ENCODE peak calls at places on chromosomes 2 and 18, in six cellular contexts. M is OCI-LY7, N is GM13976, F is hepatocyte, G is choroid plexus epithelial cell, B is PC-3. L is an unnamed sample.

GRCh38 chr2:69915050-69915945 is at the start of gene MXD1:
- DNase-seq in M (no peak), N (peak), F (peak), G (no peak), B (peak), L (no peak)

GRCh38 chr2:97849881-97850540 is 136.6 kb downstream of the ZAP70 start:
- DNase-seq in M (no peak), N (peak), F (no peak), G (peak), B (no peak), L (no peak)

GRCh38 chr2:238841542-238842181 is 6.2 kb upstream of the TWIST2 start:
- DNase-seq in M (no peak), N (no peak), F (peak), G (no peak), B (peak), L (no peak)

GRCh38 chr2:182767578-182767977 is 51.5 kb downstream of the DNAJC10 start:
- DNase-seq in M (peak), N (no peak), F (peak), G (peak), B (peak), L (no peak)

GRCh38 chr2:20067992-20068727 is 16.7 kb upstream of the LAPTM4A start:
- DNase-seq in M (no peak), N (no peak), F (no peak), G (peak), B (peak), L (no peak)

GRCh38 chr2:182372661-182373060 is 54.2 kb downstream of the PDE1A start:
- DNase-seq in M (no peak), N (no peak), F (peak), G (peak), B (peak), L (no peak)

GRCh38 chr18:69357590-69357989 is 43.1 kb upstream of the DOK6 start:
- DNase-seq in M (no peak), N (no peak), F (no peak), G (no peak), B (no peak), L (no peak)

GRCh38 chr2:152585830-152586484 is 131.3 kb downstream of the PRPF40A start:
- DNase-seq in M (no peak), N (no peak), F (peak), G (peak), B (peak), L (no peak)

GRCh38 chr2:239283961-239284801 is 116.6 kb downstream of the HDAC4 start:
- DNase-seq in M (no peak), N (no peak), F (no peak), G (no peak), B (no peak), L (no peak)

GRCh38 chr2:155310589-155310988 is 612.1 kb downstream of the KCNJ3 start:
- DNase-seq in M (peak), N (no peak), F (peak), G (peak), B (peak), L (no peak)
- TF ChIP-seq CTCF in M (peak), N (peak), F (peak), G (no peak), B (peak), L (no peak)

GRCh38 chr2:215055891-215056290 is 82.5 kb downstream of the ABCA12 start:
- DNase-seq in M (no peak), N (no peak), F (no peak), G (no peak), B (no peak), L (no peak)

GRCh38 chr2:215052810-215053209 is 85.6 kb downstream of the ABCA12 start:
- DNase-seq in M (no peak), N (no peak), F (no peak), G (no peak), B (no peak), L (no peak)

GRCh38 chr2:215049341-215049740 is 89.1 kb downstream of the ABCA12 start:
- DNase-seq in M (no peak), N (no peak), F (no peak), G (no peak), B (no peak), L (no peak)

DNA sequence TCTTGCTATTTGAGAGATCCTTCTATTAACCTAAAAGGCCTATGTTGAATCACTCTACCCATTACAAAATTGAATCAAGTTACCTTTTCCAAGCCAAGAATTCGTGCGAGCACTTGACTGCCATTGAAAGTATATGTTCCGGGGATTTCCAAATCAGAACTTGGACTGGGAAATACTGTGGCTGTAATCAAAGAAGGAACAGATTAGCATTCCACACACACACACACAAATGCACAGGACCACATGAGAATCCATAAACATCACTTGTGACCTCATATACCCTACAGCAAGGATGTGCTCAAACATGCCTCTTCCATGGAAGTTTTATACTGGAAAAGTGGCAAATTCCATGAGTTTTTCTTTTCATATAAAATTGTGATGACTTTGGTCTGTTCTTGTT is 86.0 kb downstream of the ABCA12 start:
- DNase-seq in M (no peak), N (no peak), F (no peak), G (no peak), B (no peak), L (no peak)
- TF ChIP-seq CTCF in M (no peak), N (no peak), F (no peak), G (no peak), B (no peak), L (no peak)

GRCh38 chr2:128305555-128306080 is 13.1 kb downstream of the HS6ST1 start:
- DNase-seq in M (peak), N (no peak), F (no peak), G (no peak), B (peak), L (no peak)

GRCh38 chr2:128306931-128307460 is 11.7 kb downstream of the HS6ST1 start:
- DNase-seq in M (no peak), N (no peak), F (no peak), G (no peak), B (no peak), L (no peak)

GRCh38 chr2:128307595-128307994 is 11.1 kb downstream of the HS6ST1 start:
- DNase-seq in M (no peak), N (no peak), F (no peak), G (no peak), B (no peak), L (no peak)

GRCh38 chr2:128304715-128305554 is 13.7 kb downstream of the HS6ST1 start:
- DNase-seq in M (no peak), N (no peak), F (peak), G (peak), B (peak), L (peak)

GRCh38 chr2:128306081-128306930 is 12.4 kb downstream of the HS6ST1 start:
- DNase-seq in M (no peak), N (no peak), F (peak), G (peak), B (peak), L (no peak)
- TF ChIP-seq CTCF in M (no peak), N (no peak), F (peak), G (peak), B (peak), L (no peak)

DNA sequence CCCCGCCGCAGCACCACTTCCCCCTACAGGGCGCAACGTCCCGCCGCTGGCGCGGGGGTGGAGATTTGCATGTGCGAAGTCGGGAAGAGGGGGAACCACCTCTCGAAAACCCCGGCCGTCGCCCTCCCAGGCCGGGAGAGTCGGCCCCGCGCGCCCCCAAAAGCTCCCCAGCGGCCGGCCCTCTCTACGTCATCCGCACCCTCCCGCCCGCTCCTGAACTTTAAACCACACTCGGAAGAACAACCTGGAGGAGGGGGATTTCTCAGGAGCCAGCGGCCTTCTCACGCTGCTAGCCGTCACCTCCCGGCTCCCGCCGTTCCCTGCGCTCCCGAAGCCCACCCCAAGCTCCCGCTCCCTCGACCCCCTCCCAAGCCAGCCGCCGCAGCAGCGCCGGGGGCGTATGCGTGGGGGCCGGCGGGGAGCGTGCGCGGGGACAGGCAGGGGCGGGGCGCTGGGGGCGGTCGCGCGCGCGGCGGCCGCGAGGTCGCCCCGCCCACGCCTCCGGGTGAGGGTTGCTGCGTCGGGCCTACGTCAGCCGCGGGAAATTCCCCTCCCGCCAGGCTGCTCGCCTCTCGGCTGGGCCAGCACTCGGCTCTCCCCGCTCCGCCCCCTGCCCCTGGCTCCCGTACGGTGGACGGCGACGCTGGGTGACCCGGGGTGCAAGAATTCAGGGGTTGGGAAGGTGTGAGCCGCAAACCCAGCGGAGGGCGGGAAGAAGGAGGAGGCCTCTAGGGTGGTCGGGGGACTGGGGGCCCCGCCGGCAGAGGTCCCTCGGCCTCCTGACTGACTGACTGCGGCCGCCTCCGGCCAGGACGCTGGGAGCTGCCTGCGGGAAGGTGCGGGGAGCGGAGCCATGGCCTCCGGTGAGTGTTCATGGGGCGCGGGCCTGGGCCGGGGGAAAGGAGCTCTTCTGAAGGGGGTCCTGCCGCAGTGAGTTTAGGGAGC is at the start of gene REL:
- DNase-seq in M (peak), N (peak), F (peak), G (peak), B (peak), L (peak)
- TF ChIP-seq CTCF in M (peak), N (peak), F (peak), G (peak), B (peak), L (no peak)

L was measured in omental fat pad.